ENCODE peak calls at places on chromosome 3, in nine cellular contexts. One of them, this sample, is unnamed.

GRCh38 chr3:48607519-48607918 is 1.9 kb downstream of the UQCRC1 start:
- DNase-seq in glutamatergic neuron: no peak
- DNase-seq in breast epithelium: no peak
- DNase-seq in AG09309: no peak
- DNase-seq in nephron progenitor cell: no peak
- DNase-seq in lower leg skin: no peak
- DNase-seq in uterus: no peak
- DNase-seq in IMR-90: no peak
- DNase-seq in B cell: no peak
- DNase-seq in this sample: no peak

GRCh38 chr3:183277260-183277659 is 24.2 kb downstream of the B3GNT5 start:
- DNase-seq in glutamatergic neuron: no peak
- DNase-seq in breast epithelium: no peak
- DNase-seq in AG09309: no peak
- DNase-seq in nephron progenitor cell: no peak
- DNase-seq in lower leg skin: no peak
- DNase-seq in uterus: no peak
- DNase-seq in IMR-90: no peak
- DNase-seq in B cell: no peak
- DNase-seq in this sample: no peak

GRCh38 chr3:46926039-46926438 is 48.5 kb downstream of the PTH1R start:
- DNase-seq in glutamatergic neuron: peak; percentile 55
- DNase-seq in breast epithelium: no peak
- DNase-seq in AG09309: no peak
- DNase-seq in nephron progenitor cell: no peak
- DNase-seq in lower leg skin: no peak
- DNase-seq in uterus: no peak
- DNase-seq in IMR-90: peak; percentile 82
- DNase-seq in B cell: no peak
- DNase-seq in this sample: no peak

GRCh38 chr3:167148121-167148520 is 232.0 kb downstream of the ZBBX start:
- DNase-seq in glutamatergic neuron: no peak
- DNase-seq in breast epithelium: no peak
- DNase-seq in AG09309: no peak
- DNase-seq in nephron progenitor cell: no peak
- DNase-seq in lower leg skin: no peak
- DNase-seq in uterus: no peak
- DNase-seq in IMR-90: no peak
- DNase-seq in B cell: no peak
- DNase-seq in this sample: no peak

GRCh38 chr3:134718736-134719135 is 67.9 kb upstream of the KY start:
- DNase-seq in glutamatergic neuron: no peak
- DNase-seq in breast epithelium: no peak
- DNase-seq in AG09309: peak; percentile 62
- DNase-seq in nephron progenitor cell: no peak
- DNase-seq in lower leg skin: no peak
- DNase-seq in uterus: no peak
- DNase-seq in IMR-90: peak; percentile 5
- DNase-seq in B cell: no peak
- DNase-seq in this sample: no peak

GRCh38 chr3:9947025-9947995 is 4.9 kb downstream of the PRRT3 start:
- DNase-seq in glutamatergic neuron: peak; percentile 82
- DNase-seq in breast epithelium: peak; percentile 47
- DNase-seq in AG09309: peak; percentile 35
- DNase-seq in nephron progenitor cell: peak; percentile 58
- DNase-seq in lower leg skin: peak; percentile 92
- DNase-seq in uterus: peak; percentile 60
- DNase-seq in IMR-90: peak; percentile 33
- DNase-seq in B cell: no peak
- DNase-seq in this sample: no peak

GRCh38 chr3:86418861-86419260 is 572.1 kb downstream of the VGLL3 start:
- DNase-seq in glutamatergic neuron: no peak
- DNase-seq in breast epithelium: no peak
- DNase-seq in AG09309: no peak
- DNase-seq in nephron progenitor cell: no peak
- DNase-seq in lower leg skin: no peak
- DNase-seq in uterus: no peak
- DNase-seq in IMR-90: no peak
- DNase-seq in B cell: no peak
- DNase-seq in this sample: no peak

GRCh38 chr3:188595890-188596376 is 442.0 kb downstream of the LPP start:
- DNase-seq in glutamatergic neuron: no peak
- DNase-seq in breast epithelium: no peak
- DNase-seq in AG09309: peak; percentile 80
- DNase-seq in nephron progenitor cell: no peak
- DNase-seq in lower leg skin: no peak
- DNase-seq in uterus: no peak
- DNase-seq in IMR-90: peak; percentile 80
- DNase-seq in B cell: no peak
- DNase-seq in this sample: no peak

GRCh38 chr3:149792485-149793270 is at the start of gene ANKUB1:
- DNase-seq in glutamatergic neuron: no peak
- DNase-seq in breast epithelium: no peak
- DNase-seq in AG09309: no peak
- DNase-seq in nephron progenitor cell: no peak
- DNase-seq in lower leg skin: no peak
- DNase-seq in uterus: no peak
- DNase-seq in IMR-90: no peak
- DNase-seq in B cell: no peak
- DNase-seq in this sample: no peak

GRCh38 chr3:102400766-102401165 is 34.0 kb upstream of the ZPLD1 start:
- DNase-seq in glutamatergic neuron: no peak
- DNase-seq in breast epithelium: no peak
- DNase-seq in AG09309: no peak
- DNase-seq in nephron progenitor cell: no peak
- DNase-seq in lower leg skin: no peak
- DNase-seq in uterus: no peak
- DNase-seq in IMR-90: peak; percentile 67
- DNase-seq in B cell: no peak
- DNase-seq in this sample: no peak

GRCh38 chr3:44000586-44000985 is 241.1 kb upstream of the TOPAZ1 start:
- DNase-seq in glutamatergic neuron: no peak
- DNase-seq in breast epithelium: no peak
- DNase-seq in AG09309: peak; percentile 18
- DNase-seq in nephron progenitor cell: no peak
- DNase-seq in lower leg skin: no peak
- DNase-seq in uterus: no peak
- DNase-seq in IMR-90: no peak
- DNase-seq in B cell: no peak
- DNase-seq in this sample: no peak

GRCh38 chr3:87696276-87697013 is 362.4 kb downstream of the CGGBP1 start:
- DNase-seq in glutamatergic neuron: no peak
- DNase-seq in breast epithelium: no peak
- DNase-seq in AG09309: no peak
- DNase-seq in nephron progenitor cell: no peak
- DNase-seq in lower leg skin: no peak
- DNase-seq in uterus: no peak
- DNase-seq in IMR-90: no peak
- DNase-seq in B cell: no peak
- DNase-seq in this sample: no peak

GRCh38 chr3:16319307-16319706 is 54.3 kb downstream of the OXNAD1 start:
- DNase-seq in glutamatergic neuron: no peak
- DNase-seq in breast epithelium: no peak
- DNase-seq in AG09309: no peak
- DNase-seq in nephron progenitor cell: no peak
- DNase-seq in lower leg skin: no peak
- DNase-seq in uterus: no peak
- DNase-seq in IMR-90: no peak
- DNase-seq in B cell: no peak
- DNase-seq in this sample: peak; percentile 48

DNA sequence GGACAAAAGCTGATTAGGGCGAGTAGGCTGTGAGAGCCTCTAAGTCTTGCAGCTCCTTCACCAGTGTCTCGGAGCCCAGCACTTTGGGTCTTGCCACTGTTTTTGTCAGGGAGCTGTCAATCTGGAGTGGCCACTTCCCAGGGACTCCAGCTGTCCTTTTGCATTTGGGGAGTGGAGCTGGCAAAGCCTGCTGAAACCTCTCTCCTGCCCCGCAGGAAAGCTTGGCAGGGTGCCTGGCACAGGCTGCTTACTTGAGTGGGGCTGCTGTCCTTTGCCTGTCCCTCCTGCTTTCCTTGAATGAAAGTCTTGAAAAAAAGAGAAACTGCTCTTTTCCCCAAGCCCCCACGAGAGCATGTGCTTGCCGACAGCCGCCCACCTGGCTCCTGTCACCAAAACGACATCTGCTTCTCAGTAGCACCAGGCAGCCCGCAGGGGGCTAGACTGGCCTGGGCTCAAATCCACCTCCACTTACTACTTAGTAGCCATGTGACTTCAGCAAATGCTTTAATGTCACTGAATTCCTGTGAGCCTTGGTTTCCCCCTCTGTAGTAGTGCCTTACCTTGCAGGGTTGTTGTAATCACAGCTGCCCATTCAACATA is 13.7 kb downstream of the USP13 start:
- DNase-seq in glutamatergic neuron: peak; percentile 66
- DNase-seq in breast epithelium: peak; percentile 47
- DNase-seq in AG09309: no peak
- DNase-seq in nephron progenitor cell: no peak
- DNase-seq in lower leg skin: no peak
- DNase-seq in uterus: no peak
- DNase-seq in IMR-90: no peak
- DNase-seq in B cell: no peak
- DNase-seq in this sample: no peak
- TF ChIP-seq CTCF in glutamatergic neuron: peak; percentile 20
- TF ChIP-seq CTCF in breast epithelium: no peak
- TF ChIP-seq CTCF in AG09309: no peak
- TF ChIP-seq CTCF in nephron progenitor cell: no peak
- TF ChIP-seq CTCF in lower leg skin: no peak
- TF ChIP-seq CTCF in uterus: no peak
- TF ChIP-seq CTCF in IMR-90: no peak
- TF ChIP-seq CTCF in B cell: no peak
- TF ChIP-seq CTCF in this sample: no peak

GRCh38 chr3:69530554-69530953 is 144.7 kb upstream of the FRMD4B start:
- DNase-seq in glutamatergic neuron: no peak
- DNase-seq in breast epithelium: no peak
- DNase-seq in AG09309: no peak
- DNase-seq in nephron progenitor cell: no peak
- DNase-seq in lower leg skin: no peak
- DNase-seq in uterus: no peak
- DNase-seq in IMR-90: no peak
- DNase-seq in B cell: no peak
- DNase-seq in this sample: no peak
- TF ChIP-seq CTCF in glutamatergic neuron: no peak
- TF ChIP-seq CTCF in breast epithelium: no peak
- TF ChIP-seq CTCF in AG09309: no peak
- TF ChIP-seq CTCF in nephron progenitor cell: no peak
- TF ChIP-seq CTCF in lower leg skin: no peak
- TF ChIP-seq CTCF in uterus: no peak
- TF ChIP-seq CTCF in IMR-90: no peak
- TF ChIP-seq CTCF in B cell: no peak
- TF ChIP-seq CTCF in this sample: no peak

DNA sequence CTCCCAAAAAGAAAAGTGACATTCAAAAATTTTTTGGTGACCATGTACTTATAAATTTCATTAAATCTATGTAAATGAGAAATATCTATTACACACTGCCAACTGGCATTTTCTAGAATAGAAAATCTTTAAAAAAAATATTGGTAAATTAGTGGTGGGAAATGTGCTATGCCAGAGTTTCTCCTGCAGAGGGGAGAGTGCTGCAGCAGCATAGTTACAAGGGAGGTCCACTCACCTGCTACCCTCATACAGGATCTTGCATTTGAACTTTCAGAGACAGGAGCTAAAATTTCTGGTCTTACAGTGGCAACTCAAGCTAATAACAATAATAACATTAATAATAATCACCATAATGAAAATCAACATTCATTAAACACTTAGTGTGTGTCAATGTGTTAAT is 459.6 kb downstream of the NSUN3 start:
- DNase-seq in glutamatergic neuron: no peak
- DNase-seq in breast epithelium: no peak
- DNase-seq in AG09309: no peak
- DNase-seq in nephron progenitor cell: no peak
- DNase-seq in lower leg skin: no peak
- DNase-seq in uterus: no peak
- DNase-seq in IMR-90: no peak
- DNase-seq in B cell: no peak
- DNase-seq in this sample: no peak
- TF ChIP-seq CTCF in glutamatergic neuron: peak; percentile 34
- TF ChIP-seq CTCF in breast epithelium: no peak
- TF ChIP-seq CTCF in AG09309: no peak
- TF ChIP-seq CTCF in nephron progenitor cell: peak; percentile 43
- TF ChIP-seq CTCF in lower leg skin: no peak
- TF ChIP-seq CTCF in uterus: no peak
- TF ChIP-seq CTCF in IMR-90: no peak
- TF ChIP-seq CTCF in B cell: no peak
- TF ChIP-seq CTCF in this sample: no peak

GRCh38 chr3:52880047-52880446 is 17.3 kb downstream of the STIMATE start:
- DNase-seq in glutamatergic neuron: no peak
- DNase-seq in breast epithelium: no peak
- DNase-seq in AG09309: no peak
- DNase-seq in nephron progenitor cell: no peak
- DNase-seq in lower leg skin: no peak
- DNase-seq in uterus: no peak
- DNase-seq in IMR-90: no peak
- DNase-seq in B cell: no peak
- DNase-seq in this sample: no peak

GRCh38 chr3:52880474-52880873 is 16.9 kb downstream of the STIMATE start:
- DNase-seq in glutamatergic neuron: no peak
- DNase-seq in breast epithelium: no peak
- DNase-seq in AG09309: no peak
- DNase-seq in nephron progenitor cell: no peak
- DNase-seq in lower leg skin: no peak
- DNase-seq in uterus: no peak
- DNase-seq in IMR-90: no peak
- DNase-seq in B cell: no peak
- DNase-seq in this sample: peak; percentile 66

GRCh38 chr3:52877085-52877484 is 20.3 kb downstream of the STIMATE start:
- DNase-seq in glutamatergic neuron: no peak
- DNase-seq in breast epithelium: no peak
- DNase-seq in AG09309: no peak
- DNase-seq in nephron progenitor cell: no peak
- DNase-seq in lower leg skin: no peak
- DNase-seq in uterus: no peak
- DNase-seq in IMR-90: no peak
- DNase-seq in B cell: no peak
- DNase-seq in this sample: no peak

GRCh38 chr3:52879581-52879980 is 17.8 kb downstream of the STIMATE start:
- DNase-seq in glutamatergic neuron: no peak
- DNase-seq in breast epithelium: no peak
- DNase-seq in AG09309: no peak
- DNase-seq in nephron progenitor cell: no peak
- DNase-seq in lower leg skin: no peak
- DNase-seq in uterus: no peak
- DNase-seq in IMR-90: no peak
- DNase-seq in B cell: no peak
- DNase-seq in this sample: no peak

DNA sequence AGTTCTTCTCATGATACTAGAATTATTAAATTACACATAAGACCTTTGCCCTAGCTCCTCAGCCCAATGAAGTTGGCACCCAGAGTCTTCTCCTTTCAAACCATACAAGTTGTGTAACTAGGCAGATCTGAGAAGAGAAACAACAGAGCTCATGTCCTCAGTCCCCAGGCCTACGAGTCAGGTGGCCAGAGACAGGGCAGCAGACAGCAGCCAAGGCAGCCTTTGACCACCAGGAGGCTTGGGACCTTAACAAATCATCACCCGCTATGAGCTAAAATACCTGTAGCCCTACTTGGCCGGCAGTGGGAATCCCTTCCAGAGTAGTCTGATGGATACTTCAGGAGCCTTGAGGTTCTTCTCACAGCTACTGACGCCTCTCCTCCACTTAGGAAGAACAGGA is 18.3 kb downstream of the STIMATE start:
- DNase-seq in glutamatergic neuron: no peak
- DNase-seq in breast epithelium: no peak
- DNase-seq in AG09309: no peak
- DNase-seq in nephron progenitor cell: no peak
- DNase-seq in lower leg skin: no peak
- DNase-seq in uterus: no peak
- DNase-seq in IMR-90: no peak
- DNase-seq in B cell: no peak
- DNase-seq in this sample: no peak
- TF ChIP-seq CTCF in glutamatergic neuron: no peak
- TF ChIP-seq CTCF in breast epithelium: no peak
- TF ChIP-seq CTCF in AG09309: no peak
- TF ChIP-seq CTCF in nephron progenitor cell: no peak
- TF ChIP-seq CTCF in lower leg skin: no peak
- TF ChIP-seq CTCF in uterus: no peak
- TF ChIP-seq CTCF in IMR-90: no peak
- TF ChIP-seq CTCF in B cell: no peak
- TF ChIP-seq CTCF in this sample: no peak